ENCODE peak calls at places on chromosomes 7 and 10, in nine cellular contexts. H is BJ; U is fibroblast of the aortic adventitia; Z is tibial nerve; L is fibroblast of lung; K is CD8-positive, alpha-beta memory T cell; R is A549; J is Caco-2; S is testis. V is an unnamed sample.
A peak's percentile ranks its signal among the peaks of the same experiment; 100 is the strongest.

GRCh38 chr10:130992802-130993523 is 318.6 kb downstream of the TCERG1L start:
- DNase-seq in H (no peak), U (no peak), Z (no peak), L (no peak), K (no peak), R (no peak), J (no peak), S (peak; percentile 4), V (no peak)

GRCh38 chr7:7719235-7719634 is 828 bp upstream of the RPA3 start:
- DNase-seq in H (peak; percentile 77), U (peak; percentile 97), Z (peak; percentile 36), L (peak; percentile 98), K (no peak), R (peak; percentile 35), J (peak; percentile 10), S (no peak), V (peak; percentile 95)

GRCh38 chr7:152711444-152711944 is 35.6 kb upstream of the XRCC2 start:
- DNase-seq in H (no peak), U (no peak), Z (no peak), L (no peak), K (no peak), R (no peak), J (no peak), S (no peak), V (no peak)

GRCh38 chr7:66950311-66950710 is 29.3 kb downstream of the TMEM248 start:
- DNase-seq in H (no peak), U (no peak), Z (no peak), L (no peak), K (no peak), R (no peak), J (no peak), S (no peak), V (no peak)

GRCh38 chr10:130135676-130136213 is 446 bp upstream of the GLRX3 start:
- DNase-seq in H (no peak), U (no peak), Z (no peak), L (no peak), K (no peak), R (no peak), J (no peak), S (no peak), V (no peak)

GRCh38 chr7:93910076-93910994 is 4.0 kb downstream of the GNGT1 start:
- DNase-seq in H (peak; percentile 50), U (peak; percentile 97), Z (peak; percentile 70), L (peak; percentile 86), K (no peak), R (peak; percentile 79), J (no peak), S (no peak), V (no peak)

GRCh38 chr10:89889610-89890009 is 188.2 kb downstream of the KIF20B start:
- DNase-seq in H (no peak), U (no peak), Z (no peak), L (no peak), K (no peak), R (no peak), J (no peak), S (no peak), V (no peak)

GRCh38 chr7:105352018-105352612 is 36.6 kb downstream of the SRPK2 start:
- DNase-seq in H (peak; percentile 69), U (peak; percentile 99), Z (peak; percentile 78), L (peak; percentile 99), K (peak; percentile 30), R (no peak), J (no peak), S (peak; percentile 81), V (peak; percentile 97)

GRCh38 chr10:63605568-63605967 is 84.4 kb downstream of the REEP3 start:
- DNase-seq in H (no peak), U (no peak), Z (no peak), L (no peak), K (no peak), R (no peak), J (no peak), S (no peak), V (no peak)

GRCh38 chr7:102223175-102223574 is 63.5 kb upstream of the SH2B2 start:
- DNase-seq in H (no peak), U (no peak), Z (no peak), L (no peak), K (no peak), R (no peak), J (no peak), S (no peak), V (peak; percentile 30)

GRCh38 chr7:139361523-139361922 is 1.8 kb downstream of the LUC7L2 start:
- DNase-seq in H (no peak), U (no peak), Z (no peak), L (no peak), K (no peak), R (no peak), J (no peak), S (no peak), V (no peak)
- H3K4me3 ChIP-seq in H (peak overlapping the region; percentile 100), U (peak overlapping the region; percentile 92), Z (peak overlapping the region; percentile 75), L (peak overlapping the region; percentile 90), K (peak overlapping the region; percentile 92), R (peak overlapping the region; percentile 97), J (peak overlapping the region; percentile 100), S (peak overlapping the region; percentile 91), V (peak overlapping the region; percentile 78)

GRCh38 chr10:86856156-86856555 is 99.7 kb downstream of the BMPR1A start:
- DNase-seq in H (no peak), U (no peak), Z (no peak), L (no peak), K (no peak), R (no peak), J (no peak), S (no peak), V (no peak)

GRCh38 chr10:86855503-86855902 is 99.1 kb downstream of the BMPR1A start:
- DNase-seq in H (no peak), U (no peak), Z (no peak), L (no peak), K (no peak), R (no peak), J (no peak), S (no peak), V (no peak)

GRCh38 chr10:86862373-86862772 is 95.0 kb downstream of the MMRN2 start:
- DNase-seq in H (no peak), U (no peak), Z (no peak), L (no peak), K (no peak), R (no peak), J (peak; percentile 25), S (no peak), V (no peak)

GRCh38 chr10:86861351-86861750 is 96.1 kb downstream of the MMRN2 start:
- DNase-seq in H (no peak), U (no peak), Z (no peak), L (no peak), K (no peak), R (no peak), J (no peak), S (no peak), V (no peak)

GRCh38 chr10:86857097-86857825 is 100.2 kb downstream of the MMRN2 start:
- DNase-seq in H (peak; percentile 4), U (peak; percentile 73), Z (no peak), L (peak; percentile 89), K (no peak), R (no peak), J (no peak), S (no peak), V (no peak)
- H3K4me3 ChIP-seq in H (no peak overlapping the region), U (no peak overlapping the region), Z (no peak overlapping the region), L (no peak overlapping the region), K (no peak overlapping the region), R (no peak overlapping the region), J (no peak overlapping the region), S (no peak overlapping the region), V (no peak overlapping the region)

DNA sequence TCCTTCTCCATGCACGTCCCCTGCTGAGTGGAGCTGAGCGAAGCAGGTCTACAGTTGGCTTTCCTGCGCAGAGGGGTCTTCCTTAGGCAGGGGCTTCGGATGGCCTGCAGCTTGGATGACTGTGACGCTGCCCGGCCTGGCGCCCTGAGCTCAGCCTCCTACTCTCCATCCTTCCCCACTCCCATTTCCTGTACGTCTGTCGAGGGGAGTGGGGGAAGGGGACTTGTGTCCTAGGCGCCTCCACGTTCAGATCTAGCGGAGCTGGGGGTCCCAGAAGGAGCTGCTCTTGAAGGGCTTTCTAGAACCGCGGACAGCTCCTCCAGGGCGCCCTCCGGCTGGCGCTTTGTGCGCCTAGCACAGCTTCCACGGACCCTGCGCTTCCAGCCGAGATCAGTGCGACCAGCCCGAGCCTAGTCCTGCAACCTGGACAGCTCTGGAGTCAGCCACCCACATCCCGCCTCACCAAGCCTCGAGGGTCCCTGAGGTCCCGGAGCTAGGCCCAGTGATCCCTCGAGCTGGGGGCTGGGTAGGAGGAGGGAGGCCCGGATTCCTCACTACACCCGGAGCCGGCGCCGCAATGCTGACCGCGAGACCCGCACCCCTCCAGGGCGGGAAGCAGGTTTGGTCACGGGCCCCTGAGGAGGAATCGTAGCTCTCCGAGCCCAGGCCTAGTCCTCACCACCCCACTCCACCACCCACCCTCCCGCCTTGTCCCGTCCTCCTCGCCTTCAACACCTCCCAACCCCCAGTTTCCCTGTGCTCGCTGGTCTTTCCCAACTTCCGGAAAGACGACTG is 1.8 kb downstream of the GRID1 start:
- DNase-seq in H (no peak), U (no peak), Z (no peak), L (peak; percentile 8), K (no peak), R (no peak), J (no peak), S (no peak), V (no peak)
- H3K4me3 ChIP-seq in H (peak overlapping the region; percentile 30), U (no peak overlapping the region), Z (peak overlapping the region; percentile 62), L (no peak overlapping the region), K (no peak overlapping the region), R (peak overlapping the region; percentile 60), J (no peak overlapping the region), S (no peak overlapping the region), V (no peak overlapping the region)

GRCh38 chr7:36667007-36667406 is 57.3 kb downstream of the AOAH start:
- DNase-seq in H (no peak), U (peak; percentile 37), Z (no peak), L (peak; percentile 79), K (no peak), R (no peak), J (no peak), S (no peak), V (no peak)
- H3K4me3 ChIP-seq in H (no peak overlapping the region), U (no peak overlapping the region), Z (no peak overlapping the region), L (no peak overlapping the region), K (no peak overlapping the region), R (no peak overlapping the region), J (no peak overlapping the region), S (no peak overlapping the region), V (no peak overlapping the region)